ENCODE peak calls at places on chromosomes 3 and 15, in six cellular contexts. M, H, S, D, Q and F are unnamed samples. For H3K4me1, the result is how much of the 10 kb centered on the place peaks cover.

GRCh38 chr3:179068779-179069530 is 2.7 kb downstream of the ZMAT3 start:
- DNase-seq in M (peak), H (no peak), S (peak), D (peak), Q (no peak), F (no peak)

GRCh38 chr3:39349080-39349479 is 19.6 kb downstream of the CCR8 start:
- DNase-seq in M (no peak), H (no peak), S (no peak), D (no peak), Q (no peak), F (no peak)

GRCh38 chr3:38454179-38454883 is 641 bp downstream of the ACVR2B start:
- DNase-seq in M (peak), H (no peak), S (peak), D (peak), Q (peak), F (no peak)

GRCh38 chr15:72740202-72740601 is 43.4 kb downstream of the ADPGK start:
- DNase-seq in M (no peak), H (no peak), S (no peak), D (no peak), Q (no peak), F (no peak)

GRCh38 chr3:77906102-77906709 is 866.3 kb downstream of the ROBO2 start:
- DNase-seq in M (peak), H (no peak), S (no peak), D (no peak), Q (no peak), F (no peak)

GRCh38 chr3:39280569-39280968 is 733 bp upstream of the CX3CR1 start:
- DNase-seq in M (no peak), H (no peak), S (no peak), D (no peak), Q (peak), F (peak)

GRCh38 chr15:26971303-26972018 is 480 bp downstream of the GABRG3 start:
- DNase-seq in M (no peak), H (no peak), S (no peak), D (peak), Q (peak), F (no peak)

GRCh38 chr3:142077859-142078500 is 71.4 kb downstream of the TFDP2 start:
- DNase-seq in M (no peak), H (no peak), S (no peak), D (no peak), Q (no peak), F (no peak)

GRCh38 chr15:101113114-101114005 is 138.5 kb downstream of the CHSY1 start:
- DNase-seq in M (no peak), H (no peak), S (no peak), D (no peak), Q (no peak), F (no peak)

GRCh38 chr15:52208306-52208946 is 17.2 kb upstream of the GNB5 start:
- DNase-seq in M (peak), H (peak), S (peak), D (peak), Q (no peak), F (no peak)

GRCh38 chr3:53083496-53083895 is 37.6 kb upstream of the SFMBT1 start:
- DNase-seq in M (no peak), H (peak), S (no peak), D (peak), Q (peak), F (no peak)

GRCh38 chr3:56269755-56270154 is 198.5 kb downstream of the ERC2 start:
- DNase-seq in M (peak), H (no peak), S (no peak), D (no peak), Q (no peak), F (no peak)

GRCh38 chr15:31077981-31078380 is 23.5 kb downstream of the TRPM1 start:
- DNase-seq in M (no peak), H (no peak), S (no peak), D (no peak), Q (no peak), F (no peak)

GRCh38 chr3:127694467-127695215 is 21.9 kb downstream of the ABTB1 start:
- DNase-seq in M (peak), H (no peak), S (peak), D (peak), Q (no peak), F (no peak)

GRCh38 chr3:39485547-39485946 is 18.1 kb downstream of the MOBP start:
- DNase-seq in M (no peak), H (no peak), S (no peak), D (no peak), Q (no peak), F (no peak)

GRCh38 chr15:52295421-52295991 is at the start of gene MYO5C:
- DNase-seq in M (peak), H (peak), S (peak), D (peak), Q (peak), F (no peak)

GRCh38 chr3:187456268-187456667 is 88.1 kb downstream of the RTP4 start:
- DNase-seq in M (no peak), H (peak), S (no peak), D (no peak), Q (no peak), F (no peak)

GRCh38 chr15:56537881-56538280 is 72.9 kb upstream of the MNS1 start:
- DNase-seq in M (no peak), H (no peak), S (peak), D (no peak), Q (peak), F (no peak)

GRCh38 chr15:100725121-100726069 is 123.0 kb downstream of the ASB7 start:
- DNase-seq in M (no peak), H (no peak), S (no peak), D (peak), Q (no peak), F (peak)

GRCh38 chr15:45704329-45705249 is 69.8 kb downstream of the SQOR start:
- DNase-seq in M (peak), H (peak), S (peak), D (peak), Q (peak), F (no peak)

GRCh38 chr3:46130631-46131310 is 77.3 kb downstream of the CCR1 start:
- DNase-seq in M (no peak), H (no peak), S (no peak), D (no peak), Q (no peak), F (no peak)

GRCh38 chr3:30693470-30694120 is 87.2 kb downstream of the TGFBR2 start:
- DNase-seq in M (peak), H (peak), S (peak), D (peak), Q (no peak), F (no peak)

GRCh38 chr3:45224824-45225464 is 1.1 kb downstream of the TMEM158 start:
- DNase-seq in M (peak), H (peak), S (peak), D (peak), Q (peak), F (no peak)

GRCh38 chr3:79217096-79217495 is 550.7 kb downstream of the ROBO1 start:
- DNase-seq in M (no peak), H (no peak), S (no peak), D (no peak), Q (no peak), F (no peak)

GRCh38 chr3:141875893-141876380 is 506 bp upstream of the ATP1B3 start:
- DNase-seq in M (peak), H (peak), S (peak), D (peak), Q (no peak), F (peak)

GRCh38 chr3:127304121-127304744 is 16.4 kb upstream of the PRR20G start:
- DNase-seq in M (no peak), H (no peak), S (peak), D (peak), Q (peak), F (no peak)

DNA sequence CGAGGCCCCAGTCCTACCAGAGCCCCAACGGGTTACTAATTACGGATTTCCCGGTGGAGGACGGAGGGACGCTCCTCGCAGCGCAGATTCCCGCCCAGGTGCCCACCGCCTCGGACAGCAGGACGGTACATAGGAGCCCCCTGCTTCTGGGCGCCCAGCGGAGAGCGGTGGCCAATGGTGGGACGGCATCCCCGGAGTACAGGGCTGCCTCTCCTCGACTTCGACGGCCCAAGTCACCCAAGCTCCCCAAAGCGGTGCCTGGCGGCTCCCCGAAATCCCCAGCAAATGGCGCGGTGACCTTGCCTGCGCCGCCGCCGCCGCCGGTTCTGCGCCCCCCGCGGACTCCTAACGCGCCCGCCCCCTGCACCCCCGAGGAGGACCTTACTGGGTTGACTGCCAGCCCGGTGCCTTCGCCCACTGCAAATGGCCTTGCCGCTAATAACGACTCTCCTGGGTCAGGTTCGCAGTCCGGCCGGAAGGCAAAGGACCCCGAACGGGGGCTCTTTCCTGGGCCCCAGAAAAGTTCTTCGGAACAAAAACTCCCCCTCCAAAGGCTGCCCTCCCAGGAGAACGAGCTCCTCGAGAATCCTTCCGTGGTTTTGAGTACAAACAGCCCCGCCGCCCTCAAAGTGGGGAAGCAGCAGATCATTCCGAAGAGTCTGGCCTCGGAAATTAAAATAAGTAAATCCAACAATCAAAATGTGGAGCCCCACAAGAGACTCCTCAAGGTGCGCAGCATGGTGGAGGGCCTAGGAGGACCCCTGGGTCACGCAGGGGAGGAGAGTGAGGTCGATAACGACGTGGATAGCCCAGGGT is 1.1 kb downstream of the ARHGEF26 start:
- DNase-seq in M (peak), H (peak), S (no peak), D (peak), Q (peak), F (no peak)
- H3K4me1 ChIP-seq in M (under half), H (under half), S (under half), D (under half), Q (under half), F (under half)

DNA sequence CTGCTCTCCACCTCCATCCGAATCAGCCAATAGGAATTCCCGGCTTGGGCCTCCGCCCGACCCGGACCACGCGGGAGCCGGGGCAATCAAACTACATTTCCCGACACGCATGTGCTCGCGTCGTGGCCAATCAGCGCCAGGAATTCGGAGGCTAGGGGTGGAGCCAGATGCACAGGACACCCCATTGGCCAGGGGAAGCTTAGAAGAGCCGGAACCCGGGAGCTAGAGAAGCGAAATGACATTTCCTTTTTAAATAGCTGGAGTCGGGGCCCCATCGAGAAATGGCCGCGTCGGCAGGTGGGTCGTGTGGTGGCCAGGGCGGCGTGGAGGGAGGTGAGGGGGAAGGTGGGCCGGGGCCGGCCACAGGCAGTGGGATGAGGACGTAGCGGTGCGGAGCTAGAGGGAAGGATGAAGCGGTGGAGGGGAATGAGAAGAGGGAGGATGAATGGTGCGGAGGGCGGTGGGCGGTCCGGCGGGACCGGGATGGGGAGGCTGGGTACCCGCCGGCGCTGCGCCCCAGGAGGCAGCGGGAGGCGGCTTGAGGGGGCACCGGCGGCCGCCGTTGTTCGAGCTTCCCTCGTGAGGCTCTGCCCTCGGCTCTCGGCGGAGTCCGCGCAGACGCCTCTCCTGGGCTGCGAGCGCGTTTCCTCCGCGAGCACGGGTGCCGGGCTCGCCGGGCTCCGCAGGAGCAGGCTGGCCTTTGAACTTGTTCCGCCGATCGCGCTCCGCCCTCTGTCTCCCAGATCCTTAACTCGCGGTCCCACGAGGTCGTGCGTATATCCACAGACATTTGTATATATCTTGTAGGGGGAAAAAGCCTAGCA is at the start of gene KBTBD8:
- DNase-seq in M (peak), H (peak), S (peak), D (peak), Q (peak), F (peak)
- TF ChIP-seq POLR2AphosphoS5 in M (peak), H (peak), S (peak), D (no peak), Q (peak), F (peak)

GRCh38 chr3:87791248-87792027 is 267.4 kb downstream of the CGGBP1 start:
- DNase-seq in M (no peak), H (no peak), S (no peak), D (no peak), Q (no peak), F (no peak)

GRCh38 chr3:87793322-87793877 is 265.4 kb downstream of the CGGBP1 start:
- DNase-seq in M (no peak), H (no peak), S (no peak), D (no peak), Q (no peak), F (no peak)

GRCh38 chr3:87792532-87793321 is 266.1 kb downstream of the CGGBP1 start:
- DNase-seq in M (no peak), H (no peak), S (no peak), D (peak), Q (peak), F (no peak)

GRCh38 chr3:87788516-87788915 is 270.3 kb downstream of the CGGBP1 start:
- DNase-seq in M (no peak), H (no peak), S (no peak), D (no peak), Q (no peak), F (no peak)

DNA sequence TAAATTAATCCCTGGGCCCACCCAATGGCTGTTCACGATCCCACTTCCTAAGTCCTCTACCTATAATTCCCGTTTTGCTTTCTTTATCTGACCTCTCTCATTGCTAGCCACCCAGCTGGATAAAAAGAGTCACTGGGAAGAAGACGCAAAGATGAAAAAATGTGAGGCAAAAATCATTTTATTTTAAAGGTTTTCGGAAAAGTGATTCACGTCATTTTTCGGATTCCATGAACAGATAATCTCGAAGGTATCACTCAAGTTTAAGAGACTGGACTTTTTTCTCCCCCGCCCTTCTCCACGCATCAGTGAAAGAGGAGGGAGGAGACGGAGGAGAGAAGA is 266.6 kb downstream of the CGGBP1 start:
- DNase-seq in M (no peak), H (no peak), S (no peak), D (no peak), Q (no peak), F (no peak)
- H3K4me3 ChIP-seq in M (no peak), H (peak), S (peak), D (no peak), Q (peak), F (peak)

GRCh38 chr3:129593595-129594339 is 12.7 kb downstream of the PLXND1 start:
- DNase-seq in M (peak), H (no peak), S (peak), D (no peak), Q (no peak), F (no peak)

GRCh38 chr3:129594907-129595390 is 11.5 kb downstream of the PLXND1 start:
- DNase-seq in M (no peak), H (no peak), S (no peak), D (no peak), Q (peak), F (no peak)

GRCh38 chr3:129592362-129593150 is 13.9 kb downstream of the PLXND1 start:
- DNase-seq in M (peak), H (peak), S (peak), D (no peak), Q (peak), F (no peak)

GRCh38 chr3:129591932-129592331 is 14.5 kb downstream of the PLXND1 start:
- DNase-seq in M (no peak), H (no peak), S (no peak), D (no peak), Q (no peak), F (no peak)

GRCh38 chr3:129593230-129593594 is 13.3 kb downstream of the PLXND1 start:
- DNase-seq in M (no peak), H (no peak), S (no peak), D (no peak), Q (no peak), F (no peak)
- H3K4me1 ChIP-seq in M (half or more), H (under half), S (under half), D (under half), Q (half or more), F (half or more)

GRCh38 chr3:70011582-70011981 is 12.0 kb downstream of the SAMMSON start:
- DNase-seq in M (no peak), H (no peak), S (no peak), D (no peak), Q (no peak), F (no peak)
- TF ChIP-seq POLR2AphosphoS5 in M (no peak), H (no peak), S (no peak), D (no peak), Q (no peak), F (no peak)

GRCh38 chr3:118267588-118267987 is 767.1 kb downstream of the IGSF11 start:
- DNase-seq in M (no peak), H (no peak), S (no peak), D (no peak), Q (no peak), F (no peak)
- H3K4me3 ChIP-seq in M (no peak), H (no peak), S (no peak), D (no peak), Q (no peak), F (no peak)

GRCh38 chr15:98705070-98705469 is 56.7 kb downstream of the IGF1R start:
- DNase-seq in M (no peak), H (no peak), S (no peak), D (no peak), Q (no peak), F (no peak)
- H3K4me1 ChIP-seq in M (under half), H (under half), S (under half), D (under half), Q (under half), F (half or more)